ENCODE peak calls at places on chromosomes 6 and 20, in nine cellular contexts. J, X, C, V, K, L, O, I and N are unnamed samples.
A peak's percentile ranks its signal among the peaks of the same experiment; 100 is the strongest.

GRCh38 chr20:42192321-42192720 is 574.1 kb upstream of the CHD6 start:
- DNase-seq in V (no peak), I (no peak), J (no peak), O (no peak), X (no peak), K (no peak), C (no peak), L (no peak), N (no peak)

GRCh38 chr6:28531479-28532128 is 5.9 kb downstream of the GPX5 start:
- DNase-seq in X (no peak), O (no peak), K (peak; percentile 14), J (no peak), V (no peak), L (no peak), I (no peak), C (no peak), N (no peak)

GRCh38 chr6:1334725-1335124 is 22.8 kb downstream of the FOXQ1 start:
- DNase-seq in O (no peak), J (no peak), K (no peak), V (no peak), L (no peak), C (no peak), X (no peak), I (no peak), N (no peak)

GRCh38 chr6:33700391-33701050 is 11.0 kb downstream of the UQCC2 start:
- DNase-seq in X (peak; percentile 71), K (peak; percentile 85), J (peak; percentile 83), L (peak; percentile 78), C (peak; percentile 74), V (peak; percentile 51), I (peak; percentile 63), O (peak; percentile 69), N (peak; percentile 70)

GRCh38 chr20:45353746-45354145 is 5.5 kb upstream of the SDC4 start:
- DNase-seq in L (no peak), I (no peak), K (no peak), V (no peak), X (no peak), J (no peak), C (no peak), O (no peak), N (no peak)

GRCh38 chr20:21607971-21608735 is 94.3 kb upstream of the NKX2-2 start:
- DNase-seq in L (no peak), K (no peak), V (no peak), J (no peak), C (no peak), O (no peak), I (no peak), X (no peak), N (no peak)

GRCh38 chr20:6705106-6705766 is 62.2 kb upstream of the BMP2 start:
- DNase-seq in X (no peak), O (no peak), I (no peak), C (no peak), K (no peak), V (no peak), L (no peak), J (no peak), N (no peak)

GRCh38 chr6:54112171-54112650 is 968 bp downstream of the MLIP start:
- DNase-seq in K (no peak), V (no peak), X (no peak), J (no peak), L (peak; percentile 43), C (no peak), I (no peak), O (no peak), N (no peak)

GRCh38 chr6:93358435-93358834 is 60.9 kb downstream of the EPHA7 start:
- DNase-seq in J (no peak), X (no peak), O (no peak), V (no peak), L (no peak), C (no peak), K (no peak), I (no peak), N (no peak)

GRCh38 chr6:13979284-13980171 is 54.8 kb downstream of the RNF182 start:
- DNase-seq in K (no peak), C (no peak), L (no peak), V (no peak), X (no peak), J (no peak), I (no peak), O (no peak), N (no peak)

GRCh38 chr6:322205-322930 is 30.1 kb downstream of the DUSP22 start:
- DNase-seq in L (no peak), I (no peak), C (no peak), V (no peak), X (no peak), K (no peak), O (no peak), J (peak; percentile 26), N (no peak)
- TF ChIP-seq CTCF in L (no peak), I (peak; percentile 17), C (no peak), V (no peak), X (peak; percentile 15), K (no peak), O (no peak), J (no peak), N (peak; percentile 40)

GRCh38 chr6:153059757-153060156 is 57.2 kb upstream of the MTRF1L start:
- DNase-seq in K (peak; percentile 25), C (no peak), V (no peak), J (no peak), O (no peak), I (no peak), X (no peak), L (no peak), N (no peak)
- TF ChIP-seq CTCF in K (peak; percentile 13), C (no peak), V (no peak), J (no peak), O (no peak), I (peak; percentile 43), X (no peak), L (no peak), N (peak; percentile 38)

DNA sequence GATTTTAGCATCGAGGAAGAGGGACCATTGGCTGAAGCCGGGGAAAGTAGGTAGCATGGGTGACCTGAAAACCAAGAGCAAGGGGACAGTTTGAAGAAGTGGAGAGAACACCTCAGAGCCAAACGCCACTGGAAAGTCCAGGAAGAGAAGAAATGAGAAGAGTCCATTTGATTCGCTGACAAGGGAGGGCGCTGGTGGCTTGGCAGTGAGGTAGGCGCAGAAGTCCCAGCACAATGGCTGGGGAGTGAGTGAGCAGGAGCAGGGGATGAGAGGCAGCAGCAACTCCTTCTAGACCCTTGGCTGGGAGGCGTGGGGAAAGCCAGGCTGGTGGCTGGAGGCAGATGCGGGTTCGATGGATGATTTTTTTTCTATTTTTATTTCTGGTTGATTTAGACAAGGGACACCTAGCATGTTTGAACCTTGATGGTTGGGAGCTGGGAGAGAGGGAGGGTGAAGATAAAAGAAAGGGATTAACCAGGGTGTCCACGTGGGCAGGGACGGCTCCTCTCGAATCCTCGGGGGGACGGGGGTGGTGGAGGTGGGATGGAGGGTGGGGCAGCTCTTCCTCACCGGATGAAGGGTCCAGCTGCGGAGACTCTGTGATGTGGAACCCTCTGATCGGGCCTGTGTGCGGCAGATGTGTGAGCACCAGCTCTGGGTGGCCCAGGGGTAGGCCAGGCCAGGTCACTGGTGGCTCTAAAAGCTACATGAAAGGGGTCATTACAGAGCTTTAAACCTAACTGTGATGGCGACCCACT is 164.2 kb downstream of the NFATC2 start:
- DNase-seq in K (no peak), J (no peak), C (no peak), I (no peak), O (no peak), V (no peak), L (no peak), X (no peak), N (no peak)
- TF ChIP-seq CTCF in K (peak; percentile 10), J (no peak), C (no peak), I (no peak), O (peak; percentile 29), V (peak; percentile 24), L (no peak), X (no peak), N (peak; percentile 33)

GRCh38 chr6:79717989-79718388 is 86.9 kb downstream of the SH3BGRL2 start:
- DNase-seq in K (no peak), L (no peak), C (no peak), I (no peak), X (no peak), O (no peak), V (no peak), J (no peak), N (no peak)

GRCh38 chr6:79713701-79714322 is 82.7 kb downstream of the SH3BGRL2 start:
- DNase-seq in X (peak; percentile 31), V (peak; percentile 45), I (no peak), C (no peak), O (peak; percentile 63), K (peak; percentile 64), L (peak; percentile 66), J (no peak), N (peak; percentile 17)

GRCh38 chr6:79719248-79719975 is 88.3 kb downstream of the SH3BGRL2 start:
- DNase-seq in K (peak; percentile 43), L (peak; percentile 64), X (no peak), O (no peak), J (no peak), I (no peak), C (no peak), V (no peak), N (peak; percentile 3)

GRCh38 chr6:79718509-79719247 is 87.5 kb downstream of the SH3BGRL2 start:
- DNase-seq in V (no peak), O (no peak), K (no peak), C (no peak), I (no peak), L (peak; percentile 30), J (no peak), X (no peak), N (no peak)
- TF ChIP-seq CTCF in V (no peak), O (no peak), K (no peak), C (no peak), I (no peak), L (no peak), J (no peak), X (no peak), N (no peak)

DNA sequence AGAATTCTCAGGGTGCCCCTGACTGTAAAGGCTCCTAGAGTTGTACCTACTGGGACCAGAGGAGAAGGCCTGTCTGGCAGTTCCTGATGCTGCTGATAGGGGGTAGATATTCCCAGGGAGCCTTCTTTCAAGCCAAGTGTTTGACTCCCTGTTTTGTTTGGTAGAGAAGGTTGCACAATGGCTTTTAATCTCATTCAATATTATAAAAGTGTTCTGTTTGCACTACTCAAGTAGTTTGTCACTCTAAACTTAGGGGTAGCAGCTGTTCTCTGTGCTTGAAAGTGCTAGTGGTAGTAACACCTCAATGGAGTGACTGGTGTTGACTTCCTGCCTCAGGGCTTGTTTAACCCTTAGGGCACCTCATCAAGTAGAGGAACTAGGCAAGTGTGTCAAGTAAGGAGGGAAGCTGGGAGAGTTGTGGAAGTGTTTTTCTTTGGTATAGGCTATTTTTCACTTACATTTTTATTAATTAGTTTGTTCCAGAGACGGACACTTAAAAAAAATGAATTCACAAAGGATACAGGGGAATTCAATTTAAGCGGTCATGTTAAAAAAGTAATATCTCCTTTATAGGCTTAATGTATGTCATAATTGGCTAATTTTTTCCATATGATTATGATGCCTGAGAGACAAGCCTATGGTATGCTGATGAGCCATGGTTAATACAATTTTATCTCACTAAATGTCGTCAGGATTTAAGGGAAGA is 38.1 kb downstream of the BICRAL start:
- DNase-seq in C (no peak), O (no peak), J (no peak), L (peak; percentile 49), K (no peak), X (no peak), V (no peak), I (no peak), N (no peak)
- TF ChIP-seq CTCF in C (no peak), O (peak; percentile 35), J (peak; percentile 35), L (peak; percentile 31), K (no peak), X (no peak), V (peak; percentile 20), I (peak; percentile 46), N (no peak)